ENCODE peak calls at places on chromosomes 16 and 17, in six cellular contexts. O, X, K, P, L and C are unnamed samples.

GRCh38 chr16:53099318-53100130 is 44.7 kb downstream of the CHD9 start:
- DNase-seq in O (peak), K (peak), X (peak), P (peak), L (peak), C (peak)

GRCh38 chr17:376936-377863 is 24.6 kb upstream of the RPH3AL start:
- DNase-seq in X (no peak), O (no peak), K (no peak), L (no peak), P (no peak), C (no peak)

GRCh38 chr17:44672479-44673093 is 16.3 kb downstream of the MEIOC start:
- DNase-seq in X (no peak), K (no peak), O (no peak), L (no peak), P (no peak), C (no peak)

GRCh38 chr17:43587647-43588046 is 41.5 kb upstream of the ETV4 start:
- DNase-seq in P (no peak), L (no peak), K (no peak), X (no peak), O (no peak), C (no peak)

GRCh38 chr16:3174618-3175148 is 13.3 kb upstream of the OR1F1 start:
- DNase-seq in P (no peak), O (no peak), L (no peak), K (no peak), X (no peak), C (no peak)

GRCh38 chr17:39194089-39194984 is 3.1 kb downstream of the CACNB1 start:
- DNase-seq in O (no peak), L (peak), K (peak), X (no peak), P (peak), C (peak)

GRCh38 chr16:19804538-19805323 is 79.9 kb downstream of the GPRC5B start:
- DNase-seq in X (peak), L (no peak), P (no peak), O (peak), K (no peak), C (no peak)

GRCh38 chr16:85571813-85572619 is 41.1 kb upstream of the GSE1 start:
- DNase-seq in P (no peak), L (no peak), X (no peak), K (no peak), O (no peak), C (no peak)

GRCh38 chr17:56596741-56597494 is 3.4 kb downstream of the NOG start:
- DNase-seq in P (peak), O (peak), L (no peak), X (no peak), K (peak), C (no peak)

GRCh38 chr17:42591411-42591810 is 13.9 kb upstream of the PSMC3IP start:
- DNase-seq in L (no peak), K (no peak), P (no peak), O (no peak), X (no peak), C (no peak)

GRCh38 chr17:50564916-50565315 is 4.4 kb downstream of the CACNA1G start:
- DNase-seq in O (no peak), X (no peak), K (peak), L (peak), P (no peak), C (peak)

GRCh38 chr17:69142473-69142802 is 743 bp upstream of the ABCA6 start:
- DNase-seq in O (no peak), L (peak), K (no peak), X (no peak), P (no peak), C (no peak)

GRCh38 chr17:64063766-64064224 is 43.4 kb upstream of the ICAM2 start:
- DNase-seq in P (peak), L (no peak), K (peak), O (peak), X (peak), C (no peak)

GRCh38 chr17:41532947-41533570 is 5.0 kb upstream of the KRT19 start:
- DNase-seq in K (no peak), X (no peak), O (no peak), P (no peak), L (no peak), C (no peak)

GRCh38 chr17:5468075-5468473 is 708 bp downstream of the DHX33 start:
- DNase-seq in X (no peak), L (no peak), K (peak), P (no peak), O (no peak), C (no peak)

GRCh38 chr16:88566158-88566557 is 4.0 kb upstream of the ZC3H18 start:
- DNase-seq in K (no peak), P (peak), X (no peak), L (peak), O (no peak), C (no peak)

GRCh38 chr16:14051110-14051729 is 19.9 kb upstream of the MRTFB start:
- DNase-seq in L (no peak), X (no peak), P (no peak), K (no peak), O (no peak), C (no peak)

GRCh38 chr16:16083421-16084156 is 134.2 kb downstream of the ABCC1 start:
- DNase-seq in L (no peak), O (no peak), P (no peak), K (peak), X (no peak), C (no peak)

GRCh38 chr17:47253541-47254402 is at the start of gene ITGB3:
- DNase-seq in X (no peak), K (peak), O (peak), L (peak), P (peak), C (peak)

GRCh38 chr16:4376126-4376819 is 4.6 kb downstream of the VASN start:
- DNase-seq in O (no peak), P (no peak), X (no peak), K (no peak), L (peak), C (peak)
- H3K27ac ChIP-seq in O (no peak), P (peak), X (no peak), K (no peak), L (peak), C (peak)

GRCh38 chr17:18968945-18969887 is 17.3 kb downstream of the SLC5A10 start:
- DNase-seq in K (no peak), O (no peak), P (no peak), X (no peak), L (no peak), C (no peak)
- H3K27ac ChIP-seq in K (no peak), O (no peak), P (no peak), X (no peak), L (no peak), C (no peak)

GRCh38 chr17:76845524-76845923 is 22.7 kb upstream of the MGAT5B start:
- DNase-seq in P (no peak), K (no peak), X (no peak), O (no peak), L (peak), C (no peak)
- H3K27ac ChIP-seq in P (no peak), K (no peak), X (no peak), O (no peak), L (no peak), C (no peak)

GRCh38 chr17:28338056-28338768 is 2.7 kb downstream of the TNFAIP1 start:
- DNase-seq in O (no peak), P (no peak), K (no peak), X (no peak), L (peak), C (no peak)
- H3K27ac ChIP-seq in O (no peak), P (no peak), K (no peak), X (no peak), L (peak), C (no peak)

GRCh38 chr16:50606431-50607050 is 58.3 kb downstream of the NKD1 start:
- DNase-seq in O (no peak), K (no peak), X (no peak), P (no peak), L (no peak), C (peak)

GRCh38 chr16:50607970-50608557 is 59.9 kb downstream of the NKD1 start:
- DNase-seq in O (no peak), X (no peak), K (no peak), L (no peak), P (no peak), C (no peak)

GRCh38 chr16:50607051-50607431 is 58.8 kb downstream of the NKD1 start:
- DNase-seq in P (no peak), L (no peak), K (no peak), X (no peak), O (no peak), C (no peak)

GRCh38 chr16:50605733-50606430 is 57.7 kb downstream of the NKD1 start:
- DNase-seq in X (no peak), P (no peak), O (no peak), L (no peak), K (no peak), C (no peak)

DNA sequence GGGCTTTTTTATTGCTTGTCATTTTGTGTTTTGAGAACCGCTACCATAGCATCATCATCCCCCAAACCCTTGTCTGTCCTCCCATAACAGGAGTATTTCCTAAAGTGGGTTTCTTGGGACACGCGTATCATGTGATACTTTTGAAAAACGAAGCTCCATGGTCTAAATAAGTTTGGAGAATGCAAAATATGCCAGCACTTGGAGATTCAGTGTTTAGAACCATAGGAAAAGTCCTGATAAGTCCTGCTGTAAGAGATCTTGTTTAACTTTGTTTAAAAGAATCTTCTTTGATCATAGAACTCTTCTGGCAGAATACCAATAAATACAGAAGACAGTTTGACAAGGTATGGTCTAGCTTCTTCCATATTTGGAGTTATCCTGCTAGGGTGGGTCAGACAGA is 59.3 kb downstream of the NKD1 start:
- DNase-seq in K (no peak), P (no peak), O (no peak), L (no peak), X (no peak), C (no peak)
- H3K27ac ChIP-seq in K (no peak), P (no peak), O (no peak), L (no peak), X (no peak), C (no peak)

DNA sequence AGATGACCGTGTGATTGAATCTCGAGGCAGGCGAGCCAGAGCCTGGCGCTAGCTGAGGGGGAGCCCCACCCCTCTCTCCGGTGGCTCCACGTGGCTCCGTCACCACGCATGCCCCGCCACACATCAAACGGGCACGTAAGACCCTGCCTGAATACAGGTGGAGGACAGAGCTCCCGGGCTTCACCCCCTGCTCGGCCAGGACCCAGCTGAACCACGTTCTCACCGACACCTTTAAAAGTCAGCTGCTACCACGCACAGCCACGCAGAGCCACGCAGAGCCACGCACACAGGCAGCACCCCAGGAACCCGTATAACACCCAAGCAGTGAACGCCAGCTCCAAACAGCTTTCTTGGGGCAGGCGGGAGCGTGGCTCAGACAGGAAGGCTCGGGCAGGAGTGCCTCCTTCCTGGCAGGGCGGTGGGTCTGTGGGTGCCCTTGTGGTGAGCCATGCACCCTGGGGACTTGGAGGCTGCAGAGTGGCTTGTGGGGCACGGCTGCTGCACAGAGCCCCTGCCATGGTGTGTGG is 4.4 kb downstream of the TMEM204 start:
- DNase-seq in K (no peak), X (no peak), L (no peak), P (no peak), O (peak), C (no peak)
- H3K27ac ChIP-seq in K (peak), X (no peak), L (no peak), P (no peak), O (peak), C (no peak)

GRCh38 chr16:71894229-71894920 is 956 bp upstream of the IST1 start:
- DNase-seq in O (peak), L (peak), P (peak), X (no peak), K (peak), C (no peak)

GRCh38 chr16:71895679-71896385 is 501 bp downstream of the IST1 start:
- DNase-seq in L (peak), K (no peak), X (no peak), P (peak), O (peak), C (no peak)

GRCh38 chr16:71899171-71899570 is 3.8 kb downstream of the IST1 start:
- DNase-seq in K (no peak), X (no peak), O (no peak), P (no peak), L (no peak), C (no peak)

GRCh38 chr16:71894921-71895678 is at the start of gene IST1:
- DNase-seq in O (peak), P (peak), X (peak), L (peak), K (peak), C (peak)

DNA sequence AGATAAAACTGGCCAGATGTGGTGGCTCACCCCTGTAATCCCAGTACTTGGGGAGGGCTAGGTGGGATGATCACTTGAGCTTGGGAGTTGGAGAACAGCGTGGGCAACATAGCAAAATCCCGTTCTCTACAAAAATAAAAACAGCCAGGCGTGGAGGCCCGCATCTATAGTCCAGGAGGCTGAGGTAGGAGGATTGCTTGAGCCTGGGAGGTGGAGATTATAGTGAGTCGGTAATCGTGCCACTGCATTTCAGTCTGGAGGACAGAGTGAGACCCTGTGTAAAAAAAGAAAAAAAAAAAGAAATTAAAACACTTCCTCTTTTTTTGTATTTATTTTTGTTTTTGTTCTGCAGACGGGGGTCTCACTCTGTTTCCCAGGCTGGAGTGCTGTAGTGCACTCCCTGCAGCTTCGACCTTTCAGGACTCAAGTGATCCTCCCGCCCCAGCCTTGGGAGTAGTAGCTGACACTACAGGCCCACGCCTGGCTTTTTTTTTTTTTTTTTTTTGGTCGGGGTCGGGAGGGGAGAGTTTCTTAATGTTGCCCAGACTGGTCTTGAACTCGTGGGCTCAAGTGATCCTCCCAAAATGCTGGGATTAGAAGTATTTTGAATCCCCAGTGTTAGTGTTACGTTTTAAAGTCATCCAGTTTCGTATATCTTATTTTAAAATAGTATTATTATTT is 1.5 kb downstream of the IST1 start:
- DNase-seq in X (no peak), P (no peak), K (no peak), L (no peak), O (no peak), C (no peak)
- H3K27ac ChIP-seq in X (no peak), P (no peak), K (no peak), L (no peak), O (no peak), C (peak)